ENCODE peak calls at places on chromosomes 13 and 19, in seven cellular contexts. One of them, this sample, is unnamed.

GRCh38 chr13:49820591-49821215 is 28.2 kb upstream of the KPNA3 start:
- DNase-seq in adrenal gland: no peak
- DNase-seq in RWPE2: no peak
- DNase-seq in aorta: no peak
- DNase-seq in IMR-90: no peak
- DNase-seq in tibial artery: no peak
- DNase-seq in AG10803: no peak
- DNase-seq in this sample: no peak

GRCh38 chr13:59480398-59480797 is 683.3 kb downstream of the DIAPH3 start:
- DNase-seq in RWPE2: no peak
- DNase-seq in IMR-90: no peak
- DNase-seq in adrenal gland: no peak
- DNase-seq in tibial artery: no peak
- DNase-seq in AG10803: no peak
- DNase-seq in aorta: no peak
- DNase-seq in this sample: no peak

GRCh38 chr19:36060430-36060829 is 5.7 kb downstream of the WDR62 start:
- DNase-seq in adrenal gland: peak; percentile 54
- DNase-seq in aorta: no peak
- DNase-seq in IMR-90: peak; percentile 63
- DNase-seq in RWPE2: no peak
- DNase-seq in AG10803: peak; percentile 59
- DNase-seq in tibial artery: no peak
- DNase-seq in this sample: no peak

GRCh38 chr13:102680842-102681725 is 13.8 kb downstream of the METTL21C start:
- DNase-seq in adrenal gland: no peak
- DNase-seq in tibial artery: no peak
- DNase-seq in IMR-90: peak; percentile 30
- DNase-seq in RWPE2: no peak
- DNase-seq in AG10803: peak; percentile 85
- DNase-seq in aorta: no peak
- DNase-seq in this sample: peak; percentile 2

GRCh38 chr13:90253806-90254205 is 1093.7 kb upstream of the MIR17HG start:
- DNase-seq in adrenal gland: no peak
- DNase-seq in RWPE2: no peak
- DNase-seq in AG10803: no peak
- DNase-seq in tibial artery: no peak
- DNase-seq in IMR-90: no peak
- DNase-seq in aorta: no peak
- DNase-seq in this sample: no peak

GRCh38 chr19:41144403-41144802 is 30.2 kb downstream of the CYP2F1 start:
- DNase-seq in AG10803: peak; percentile 80
- DNase-seq in IMR-90: peak; percentile 78
- DNase-seq in tibial artery: peak; percentile 86
- DNase-seq in RWPE2: peak; percentile 69
- DNase-seq in aorta: peak; percentile 88
- DNase-seq in adrenal gland: peak; percentile 74
- DNase-seq in this sample: peak; percentile 80

GRCh38 chr13:26695891-26696311 is 64.7 kb downstream of the GPR12 start:
- DNase-seq in IMR-90: no peak
- DNase-seq in adrenal gland: no peak
- DNase-seq in RWPE2: no peak
- DNase-seq in tibial artery: no peak
- DNase-seq in AG10803: no peak
- DNase-seq in aorta: no peak
- DNase-seq in this sample: no peak

GRCh38 chr19:24099829-24100228 is 12.8 kb downstream of the ZNF254 start:
- DNase-seq in RWPE2: no peak
- DNase-seq in aorta: no peak
- DNase-seq in AG10803: peak; percentile 5
- DNase-seq in adrenal gland: no peak
- DNase-seq in tibial artery: no peak
- DNase-seq in IMR-90: peak; percentile 51
- DNase-seq in this sample: no peak

GRCh38 chr19:37905936-37906867 is at the start of gene WDR87:
- DNase-seq in aorta: peak; percentile 37
- DNase-seq in IMR-90: no peak
- DNase-seq in adrenal gland: no peak
- DNase-seq in RWPE2: no peak
- DNase-seq in AG10803: peak; percentile 6
- DNase-seq in tibial artery: no peak
- DNase-seq in this sample: peak; percentile 26

DNA sequence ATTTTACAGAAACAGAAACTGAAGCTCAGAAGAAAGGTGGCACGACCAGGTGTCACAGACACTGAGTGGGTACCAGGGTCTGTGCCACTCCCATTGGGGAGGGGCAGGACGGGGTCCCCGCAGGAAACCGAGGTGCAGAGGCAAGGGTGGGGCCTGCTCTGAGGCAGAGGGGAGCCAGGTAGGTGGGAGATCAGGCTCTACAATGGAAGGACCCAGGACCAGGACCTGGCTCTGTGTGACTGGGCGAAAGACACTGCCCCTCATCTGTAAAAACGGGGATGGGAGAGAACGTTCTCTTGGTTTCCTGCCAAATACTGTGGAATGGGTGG is 2.8 kb downstream of the PTGIR start:
- DNase-seq in aorta: peak; percentile 31
- DNase-seq in RWPE2: peak; percentile 21
- DNase-seq in tibial artery: no peak
- DNase-seq in adrenal gland: no peak
- DNase-seq in IMR-90: no peak
- DNase-seq in AG10803: no peak
- DNase-seq in this sample: no peak
- H3K4me3 ChIP-seq in aorta: peak overlapping the region; percentile 39
- H3K4me3 ChIP-seq in RWPE2: no peak overlapping the region
- H3K4me3 ChIP-seq in tibial artery: peak overlapping the region; percentile 49
- H3K4me3 ChIP-seq in adrenal gland: no peak overlapping the region
- H3K4me3 ChIP-seq in IMR-90: no peak overlapping the region
- H3K4me3 ChIP-seq in AG10803: peak overlapping the region; percentile 42
- H3K4me3 ChIP-seq in this sample: no peak overlapping the region

DNA sequence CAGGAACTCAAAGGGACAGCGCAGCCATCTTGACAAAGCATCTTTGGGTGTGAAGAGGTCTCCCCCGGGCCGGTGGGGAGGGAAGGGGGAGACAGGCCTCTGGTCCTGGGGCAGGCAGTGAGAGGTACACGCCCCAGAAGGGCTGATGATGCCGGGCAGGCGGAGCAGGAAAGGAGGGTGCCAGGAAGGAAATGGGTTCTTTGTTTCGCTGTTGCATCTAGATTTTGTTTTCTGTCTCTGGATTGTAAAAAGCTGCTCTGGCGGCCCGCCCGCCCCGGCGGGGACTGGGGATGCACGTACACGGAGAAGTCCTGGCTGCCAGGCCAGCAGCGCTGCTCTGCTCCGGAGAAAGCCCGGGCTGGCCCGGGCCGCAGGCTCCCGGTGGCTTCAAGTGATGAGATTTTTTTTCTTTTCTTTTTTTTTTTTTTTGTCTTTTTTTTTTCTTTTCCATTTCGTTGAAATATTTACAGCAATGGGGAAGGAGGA is 13.2 kb upstream of the ASF1B start:
- DNase-seq in IMR-90: no peak
- DNase-seq in aorta: peak; percentile 89
- DNase-seq in tibial artery: peak; percentile 85
- DNase-seq in AG10803: peak; percentile 67
- DNase-seq in adrenal gland: peak; percentile 56
- DNase-seq in RWPE2: no peak
- DNase-seq in this sample: peak; percentile 72
- H3K4me3 ChIP-seq in IMR-90: no peak overlapping the region
- H3K4me3 ChIP-seq in aorta: no peak overlapping the region
- H3K4me3 ChIP-seq in tibial artery: peak overlapping the region; percentile 31
- H3K4me3 ChIP-seq in AG10803: peak overlapping the region; percentile 26
- H3K4me3 ChIP-seq in adrenal gland: no peak overlapping the region
- H3K4me3 ChIP-seq in RWPE2: no peak overlapping the region
- H3K4me3 ChIP-seq in this sample: peak overlapping the region; percentile 61

GRCh38 chr13:27792393-27793218 is at the start of gene GSX1:
- DNase-seq in adrenal gland: peak; percentile 68
- DNase-seq in AG10803: peak; percentile 62
- DNase-seq in tibial artery: peak; percentile 35
- DNase-seq in RWPE2: no peak
- DNase-seq in aorta: peak; percentile 66
- DNase-seq in IMR-90: peak; percentile 63
- DNase-seq in this sample: peak; percentile 41
- H3K4me3 ChIP-seq in adrenal gland: no peak within 1 kb of the TSS
- H3K4me3 ChIP-seq in AG10803: peak within 1 kb of the TSS; percentile 24
- H3K4me3 ChIP-seq in tibial artery: peak within 1 kb of the TSS; percentile 46
- H3K4me3 ChIP-seq in RWPE2: peak within 1 kb of the TSS; percentile 10
- H3K4me3 ChIP-seq in aorta: no peak within 1 kb of the TSS
- H3K4me3 ChIP-seq in IMR-90: no peak within 1 kb of the TSS
- H3K4me3 ChIP-seq in this sample: peak within 1 kb of the TSS; percentile 59

GRCh38 chr19:7670150-7670784 is 1.4 kb downstream of the RETN start:
- DNase-seq in aorta: no peak
- DNase-seq in AG10803: no peak
- DNase-seq in tibial artery: no peak
- DNase-seq in IMR-90: no peak
- DNase-seq in RWPE2: no peak
- DNase-seq in adrenal gland: no peak
- DNase-seq in this sample: no peak
- H3K4me3 ChIP-seq in aorta: no peak overlapping the region
- H3K4me3 ChIP-seq in AG10803: no peak overlapping the region
- H3K4me3 ChIP-seq in tibial artery: no peak overlapping the region
- H3K4me3 ChIP-seq in IMR-90: peak overlapping the region; percentile 13
- H3K4me3 ChIP-seq in RWPE2: peak overlapping the region; percentile 5
- H3K4me3 ChIP-seq in adrenal gland: no peak overlapping the region
- H3K4me3 ChIP-seq in this sample: peak overlapping the region; percentile 17

DNA sequence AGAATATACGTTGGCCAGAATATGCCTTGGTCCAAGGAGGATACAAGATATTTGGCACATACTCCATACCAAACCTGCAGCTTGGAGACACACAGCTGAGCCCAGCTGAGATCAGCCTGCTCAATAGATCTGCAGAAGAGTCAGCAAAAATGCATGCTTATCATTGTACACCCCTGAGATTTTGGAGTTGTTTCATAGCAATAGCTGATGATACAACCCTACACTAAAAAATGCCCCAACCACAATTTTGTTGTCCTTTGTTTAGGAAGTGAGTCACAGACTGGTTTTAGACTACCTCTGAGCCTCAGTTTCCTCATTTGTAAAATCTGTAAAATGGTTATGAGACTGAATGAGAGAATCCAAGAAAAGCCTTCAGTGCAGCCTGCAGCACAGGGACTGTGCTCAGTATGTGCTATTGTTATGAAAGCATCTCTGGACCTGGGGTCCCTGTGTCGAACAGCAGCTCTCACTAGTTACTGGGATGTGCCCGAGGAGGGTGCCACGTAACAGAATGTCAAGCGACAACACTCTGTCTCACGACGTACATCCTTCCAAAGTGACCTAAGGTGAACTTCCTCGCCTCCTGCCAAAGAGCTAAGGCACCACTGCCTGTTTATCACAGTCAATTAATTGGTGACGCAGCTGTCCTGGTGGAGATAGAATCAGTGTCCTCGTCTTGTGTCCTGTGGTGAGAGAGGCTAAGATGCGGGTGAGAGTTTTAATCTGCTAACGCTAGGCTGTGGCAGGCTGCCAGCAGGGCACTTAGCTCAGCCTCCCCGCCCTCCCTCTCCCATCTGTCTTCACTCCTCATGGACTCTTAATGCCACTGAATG is 18.2 kb downstream of the DHRS12 start:
- DNase-seq in aorta: no peak
- DNase-seq in IMR-90: peak; percentile 44
- DNase-seq in AG10803: peak; percentile 54
- DNase-seq in RWPE2: no peak
- DNase-seq in adrenal gland: no peak
- DNase-seq in tibial artery: peak; percentile 55
- DNase-seq in this sample: no peak
- H3K4me3 ChIP-seq in aorta: no peak overlapping the region
- H3K4me3 ChIP-seq in IMR-90: no peak overlapping the region
- H3K4me3 ChIP-seq in AG10803: no peak overlapping the region
- H3K4me3 ChIP-seq in RWPE2: no peak overlapping the region
- H3K4me3 ChIP-seq in adrenal gland: no peak overlapping the region
- H3K4me3 ChIP-seq in tibial artery: no peak overlapping the region
- H3K4me3 ChIP-seq in this sample: no peak overlapping the region

This sample was measured in naive thymus-derived CD4-positive, alpha-beta T cell.